ENCODE peak calls at places on chromosome 18, in six cellular contexts. Z is uterus, B is psoas muscle, D is chondrocyte, K is astrocyte of the spinal cord, N is prostate gland. S is an unnamed sample.

GRCh38 chr18:23228102-23229051 is 93.1 kb downstream of the CABLES1 start:
- DNase-seq in Z (no peak), B (no peak), D (no peak), K (peak), N (no peak), S (no peak)

GRCh38 chr18:574456-575228 is 5.5 kb upstream of the CETN1 start:
- DNase-seq in Z (no peak), B (no peak), D (no peak), K (no peak), N (no peak), S (no peak)

GRCh38 chr18:5772706-5773105 is 122.6 kb downstream of the TMEM200C start:
- DNase-seq in Z (no peak), B (no peak), D (no peak), K (no peak), N (no peak), S (no peak)

GRCh38 chr18:69897397-69898108 is 50.1 kb downstream of the CD226 start:
- DNase-seq in Z (no peak), B (no peak), D (no peak), K (no peak), N (no peak), S (no peak)

GRCh38 chr18:24138281-24138883 is 480 bp upstream of the CABYR start:
- DNase-seq in Z (no peak), B (no peak), D (no peak), K (no peak), N (no peak), S (no peak)

GRCh38 chr18:8499810-8500663 is 109.2 kb upstream of the RAB12 start:
- DNase-seq in Z (no peak), B (no peak), D (no peak), K (no peak), N (no peak), S (no peak)

GRCh38 chr18:25561923-25562322 is 210.0 kb upstream of the ZNF521 start:
- DNase-seq in Z (no peak), B (no peak), D (no peak), K (peak), N (no peak), S (no peak)

GRCh38 chr18:75269140-75269676 is 58.6 kb downstream of the TSHZ1 start:
- DNase-seq in Z (no peak), B (no peak), D (no peak), K (no peak), N (no peak), S (no peak)

GRCh38 chr18:48124857-48125626 is 194.6 kb upstream of the SMAD2 start:
- DNase-seq in Z (no peak), B (no peak), D (no peak), K (no peak), N (no peak), S (no peak)

GRCh38 chr18:56532176-56532840 is 106.1 kb downstream of the TXNL1 start:
- DNase-seq in Z (no peak), B (no peak), D (no peak), K (peak), N (no peak), S (no peak)

GRCh38 chr18:50297621-50298442 is 10.3 kb upstream of the CXXC1 start:
- DNase-seq in Z (peak), B (peak), D (no peak), K (peak), N (no peak), S (no peak)

GRCh38 chr18:3794537-3795348 is 344.8 kb downstream of the TGIF1 start:
- DNase-seq in Z (no peak), B (no peak), D (no peak), K (peak), N (no peak), S (no peak)

GRCh38 chr18:22194151-22194598 is 24.8 kb downstream of the GATA6 start:
- DNase-seq in Z (no peak), B (no peak), D (no peak), K (no peak), N (no peak), S (no peak)

GRCh38 chr18:13446581-13447470 is 228.3 kb downstream of the LDLRAD4 start:
- DNase-seq in Z (no peak), B (peak), D (no peak), K (peak), N (no peak), S (no peak)

GRCh38 chr18:60092073-60092472 is 192.3 kb downstream of the PMAIP1 start:
- DNase-seq in Z (no peak), B (no peak), D (no peak), K (no peak), N (no peak), S (no peak)

GRCh38 chr18:60090170-60090569 is 190.4 kb downstream of the PMAIP1 start:
- DNase-seq in Z (no peak), B (no peak), D (no peak), K (no peak), N (no peak), S (no peak)
- TF ChIP-seq CTCF in Z (no peak), B (no peak), D (peak), K (peak), N (no peak), S (no peak)

DNA sequence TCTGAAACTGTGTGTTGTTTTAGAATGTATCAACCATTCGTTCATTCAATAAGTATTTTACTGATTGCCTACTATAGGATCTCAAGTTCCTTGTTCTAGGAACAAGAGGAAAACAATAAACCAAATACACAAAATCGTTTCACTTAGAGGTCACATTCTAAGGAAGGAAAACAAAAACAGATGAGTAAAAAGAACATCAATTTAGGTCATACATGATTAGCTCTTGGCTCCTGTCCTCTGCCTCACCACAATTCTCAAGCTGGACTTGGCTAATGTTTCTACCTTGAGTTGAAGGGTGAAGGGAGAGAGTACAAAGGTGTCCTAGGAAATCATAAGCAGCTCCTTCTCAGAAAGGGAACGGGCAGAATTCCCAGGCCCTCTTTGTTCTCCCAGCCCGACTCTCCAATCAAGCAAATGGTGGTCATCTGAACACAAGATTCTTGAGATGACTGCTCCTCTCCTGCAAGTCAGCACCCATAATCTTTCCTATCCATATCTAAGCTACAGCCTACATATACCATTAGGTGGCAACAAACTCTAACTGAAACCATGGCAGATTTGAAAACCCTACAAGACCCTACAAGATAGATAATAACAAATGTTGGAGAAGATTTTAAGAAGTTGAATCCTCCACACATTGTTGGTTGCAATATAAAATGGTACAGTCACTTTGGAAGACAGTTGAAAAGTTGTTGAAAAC is 76.0 kb downstream of the CBLN2 start:
- DNase-seq in Z (no peak), B (no peak), D (no peak), K (no peak), N (no peak), S (no peak)
- TF ChIP-seq CTCF in Z (no peak), B (no peak), D (no peak), K (no peak), N (no peak), S (no peak)

DNA sequence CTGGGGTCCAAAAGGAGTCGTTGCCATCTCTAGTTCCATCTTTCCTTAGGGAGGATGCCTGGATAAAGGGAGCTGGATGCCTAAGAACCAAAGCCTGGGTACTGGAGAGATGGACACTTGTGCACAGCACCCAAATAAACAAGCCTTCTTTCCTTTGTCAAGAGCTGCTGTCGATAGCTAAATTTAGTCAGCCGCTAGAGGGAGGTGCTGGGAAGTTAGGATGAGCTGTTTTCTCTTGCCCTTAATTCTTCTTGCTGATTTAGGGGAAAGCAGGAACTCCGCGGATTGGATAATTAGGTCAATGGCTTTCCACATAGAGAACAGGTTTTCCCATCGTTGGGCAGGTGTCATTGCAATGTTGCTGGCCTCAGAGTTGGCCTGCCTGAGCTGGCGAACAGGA is 30.9 kb upstream of the SERPINB12 start:
- DNase-seq in Z (no peak), B (no peak), D (no peak), K (peak), N (peak), S (no peak)
- TF ChIP-seq CTCF in Z (peak), B (no peak), D (peak), K (peak), N (no peak), S (no peak)

GRCh38 chr18:63930774-63931354 is 18.2 kb upstream of the HMSD start:
- DNase-seq in Z (no peak), B (no peak), D (no peak), K (no peak), N (no peak), S (no peak)
- TF ChIP-seq CTCF in Z (no peak), B (no peak), D (no peak), K (no peak), N (no peak), S (no peak)

GRCh38 chr18:44687421-44687820 is 6.7 kb downstream of the SETBP1 start:
- DNase-seq in Z (no peak), B (no peak), D (no peak), K (no peak), N (no peak), S (no peak)

GRCh38 chr18:44682871-44683221 is 2.2 kb downstream of the SETBP1 start:
- DNase-seq in Z (peak), B (no peak), D (no peak), K (peak), N (no peak), S (no peak)

GRCh38 chr18:44686156-44686555 is 5.5 kb downstream of the SETBP1 start:
- DNase-seq in Z (no peak), B (no peak), D (no peak), K (no peak), N (no peak), S (no peak)

GRCh38 chr18:44683566-44683965 is 2.9 kb downstream of the SETBP1 start:
- DNase-seq in Z (no peak), B (no peak), D (no peak), K (no peak), N (no peak), S (no peak)

GRCh38 chr18:44685296-44685695 is 4.6 kb downstream of the SETBP1 start:
- DNase-seq in Z (no peak), B (no peak), D (no peak), K (no peak), N (no peak), S (no peak)
- TF ChIP-seq CTCF in Z (no peak), B (no peak), D (no peak), K (no peak), N (no peak), S (no peak)

DNA sequence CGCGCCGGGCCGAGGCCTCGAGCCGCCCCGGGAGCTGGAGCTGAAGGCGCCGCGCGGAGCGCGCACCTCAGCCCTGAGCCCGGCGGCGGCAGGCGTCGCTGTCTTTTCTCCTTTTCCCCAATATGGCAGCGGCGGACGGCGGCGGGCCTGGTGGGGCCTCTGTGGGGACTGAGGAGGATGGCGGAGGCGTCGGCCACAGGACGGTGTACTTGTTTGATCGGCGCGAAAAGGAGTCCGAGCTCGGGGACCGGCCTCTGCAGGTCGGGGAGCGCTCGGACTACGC is 369 bp downstream of the SMCHD1 start:
- DNase-seq in Z (peak), B (peak), D (peak), K (no peak), N (no peak), S (no peak)
- TF ChIP-seq CTCF in Z (no peak), B (no peak), D (peak), K (no peak), N (no peak), S (no peak)

GRCh38 chr18:7172611-7173010 is 55.0 kb upstream of the LAMA1 start:
- DNase-seq in Z (no peak), B (no peak), D (no peak), K (no peak), N (no peak), S (no peak)

GRCh38 chr18:7173216-7173615 is 55.6 kb upstream of the LAMA1 start:
- DNase-seq in Z (no peak), B (no peak), D (no peak), K (no peak), N (no peak), S (no peak)

GRCh38 chr18:7170292-7170691 is 52.7 kb upstream of the LAMA1 start:
- DNase-seq in Z (no peak), B (no peak), D (no peak), K (no peak), N (no peak), S (no peak)

GRCh38 chr18:7177131-7177744 is 53.7 kb upstream of the LRRC30 start:
- DNase-seq in Z (peak), B (no peak), D (no peak), K (peak), N (peak), S (peak)

GRCh38 chr18:7174359-7175107 is 56.4 kb upstream of the LRRC30 start:
- DNase-seq in Z (no peak), B (no peak), D (no peak), K (no peak), N (no peak), S (no peak)
- TF ChIP-seq CTCF in Z (no peak), B (peak), D (peak), K (no peak), N (no peak), S (no peak)

DNA sequence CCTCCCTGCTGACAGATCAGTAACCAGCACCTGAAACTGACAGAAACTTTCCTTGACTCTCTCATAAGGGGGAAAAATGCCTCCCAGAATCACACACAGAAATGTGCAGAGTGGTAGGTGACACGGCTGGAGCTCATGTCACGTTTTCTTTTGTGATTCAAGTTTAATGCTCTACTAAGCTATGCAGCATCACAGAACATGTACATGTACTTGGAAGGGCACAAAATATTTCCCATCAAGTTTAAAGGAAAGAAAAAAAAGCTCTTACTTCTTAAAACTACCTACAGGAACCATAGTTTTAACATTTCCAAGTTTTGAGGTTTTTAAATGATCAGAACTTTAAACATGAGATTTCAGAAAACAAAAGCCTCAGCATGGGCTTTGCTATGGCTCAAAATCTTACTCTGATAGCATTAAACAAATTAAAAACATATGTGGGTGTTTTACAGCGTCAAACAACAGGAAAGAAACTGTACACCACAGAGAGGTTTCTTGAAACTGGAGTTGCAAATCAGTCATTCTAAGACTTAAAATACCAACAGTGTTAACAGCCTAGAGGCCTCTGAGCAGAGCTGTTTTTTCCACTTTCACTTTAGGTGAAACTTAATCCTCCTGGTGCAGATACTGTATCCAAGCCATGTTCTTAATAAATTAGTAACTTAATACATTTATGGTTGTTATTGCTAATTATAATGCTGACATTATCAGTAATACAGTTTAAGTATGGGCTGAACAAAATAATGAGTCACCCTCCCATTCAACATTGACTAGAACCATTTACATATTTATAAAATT is 30.1 kb downstream of the MBP start:
- DNase-seq in Z (no peak), B (no peak), D (no peak), K (peak), N (no peak), S (no peak)
- TF ChIP-seq CTCF in Z (no peak), B (no peak), D (no peak), K (no peak), N (no peak), S (no peak)

GRCh38 chr18:52341617-52342381 is 1.8 kb downstream of the DCC start:
- DNase-seq in Z (no peak), B (peak), D (no peak), K (peak), N (no peak), S (no peak)
- TF ChIP-seq CTCF in Z (no peak), B (no peak), D (no peak), K (no peak), N (no peak), S (no peak)

GRCh38 chr18:58785870-58786269 is 78.8 kb upstream of the ZNF532 start:
- DNase-seq in Z (no peak), B (no peak), D (no peak), K (no peak), N (peak), S (no peak)

GRCh38 chr18:58787750-58788149 is 76.9 kb upstream of the ZNF532 start:
- DNase-seq in Z (no peak), B (no peak), D (no peak), K (no peak), N (no peak), S (no peak)

GRCh38 chr18:58788470-58788869 is 76.2 kb upstream of the ZNF532 start:
- DNase-seq in Z (no peak), B (no peak), D (no peak), K (no peak), N (no peak), S (no peak)

GRCh38 chr18:58784601-58785137 is 80.0 kb upstream of the ZNF532 start:
- DNase-seq in Z (peak), B (no peak), D (no peak), K (no peak), N (no peak), S (no peak)

DNA sequence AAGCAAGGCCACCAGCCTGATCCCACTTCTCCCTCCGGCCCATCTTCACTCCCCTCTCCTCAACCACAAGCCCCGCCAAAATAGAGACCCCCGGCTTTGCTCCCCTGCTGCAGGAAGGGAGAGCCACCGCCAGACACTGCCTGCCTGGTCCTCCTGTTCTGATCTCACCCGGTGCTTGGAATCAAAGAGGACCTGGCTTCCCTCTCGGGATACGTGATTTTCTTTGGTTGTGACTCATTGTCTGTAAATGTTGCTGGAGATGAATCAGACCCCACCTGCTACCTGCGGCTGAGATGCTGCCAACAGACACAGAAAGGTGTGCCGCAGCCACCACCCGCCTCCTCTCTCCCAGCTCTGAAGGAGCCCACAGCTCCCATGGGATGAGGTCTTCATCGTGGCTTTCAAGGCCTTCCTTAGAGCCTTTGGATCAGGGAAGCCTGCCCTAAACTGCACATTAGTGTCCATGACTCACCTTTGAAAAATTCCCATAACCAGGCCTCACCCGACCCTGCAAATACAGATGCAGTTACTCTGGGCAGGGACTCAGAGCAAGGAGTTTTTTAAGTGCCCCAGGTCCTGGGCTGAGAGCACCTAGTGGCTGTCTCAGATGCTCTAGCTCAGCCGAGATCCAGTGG is 79.4 kb upstream of the ZNF532 start:
- DNase-seq in Z (peak), B (no peak), D (no peak), K (peak), N (peak), S (no peak)
- TF ChIP-seq CTCF in Z (no peak), B (no peak), D (peak), K (peak), N (no peak), S (no peak)

S was measured in omental fat pad.